ENCODE peak calls at places on chromosomes 11 and 22, in five cellular contexts. E, D, M, B and W are unnamed samples.
A peak's percentile ranks its signal among the peaks of the same experiment; 100 is the strongest.

GRCh38 chr11:46271875-46272815 is 5.3 kb upstream of the CREB3L1 start:
- DNase-seq in E (no peak), D (no peak), M (no peak), B (no peak), W (no peak)

GRCh38 chr11:1741741-1742140 is 8.7 kb downstream of the IFITM10 start:
- DNase-seq in E (no peak), D (peak; percentile 36), M (no peak), B (no peak), W (peak; percentile 38)

GRCh38 chr11:67255353-67255752 is 10.9 kb upstream of the GRK2 start:
- DNase-seq in E (no peak), D (no peak), M (no peak), B (peak; percentile 35), W (peak; percentile 44)

GRCh38 chr11:79375818-79376550 is 64.8 kb downstream of the TENM4 start:
- DNase-seq in E (no peak), D (no peak), M (no peak), B (no peak), W (no peak)

GRCh38 chr22:45310331-45311032 is 748 bp downstream of the FAM118A start:
- DNase-seq in E (no peak), D (no peak), M (no peak), B (peak; percentile 79), W (no peak)

GRCh38 chr11:1852885-1853284 is at the start of gene LSP1:
- DNase-seq in E (peak; percentile 84), D (no peak), M (no peak), B (peak; percentile 77), W (no peak)

GRCh38 chr11:130999992-131000770 is 83.9 kb upstream of the SNX19 start:
- DNase-seq in E (no peak), D (no peak), M (peak; percentile 88), B (no peak), W (no peak)

GRCh38 chr11:115333106-115333505 is 171.1 kb downstream of the CADM1 start:
- DNase-seq in E (no peak), D (no peak), M (no peak), B (no peak), W (no peak)

GRCh38 chr11:116035972-116036371 is 531.8 kb upstream of the CADM1 start:
- DNase-seq in E (no peak), D (no peak), M (no peak), B (no peak), W (no peak)

GRCh38 chr11:70184396-70184795 is 18.7 kb upstream of the FADD start:
- DNase-seq in E (no peak), D (no peak), M (no peak), B (no peak), W (no peak)

GRCh38 chr11:28627690-28628255 is 519.6 kb downstream of the METTL15 start:
- DNase-seq in E (no peak), D (no peak), M (no peak), B (no peak), W (no peak)

GRCh38 chr11:67313125-67313890 is 10.0 kb downstream of the SSH3 start:
- DNase-seq in E (no peak), D (no peak), M (no peak), B (no peak), W (no peak)

GRCh38 chr22:50011447-50012200 is 941 bp downstream of the IL17REL start:
- DNase-seq in E (no peak), D (no peak), M (no peak), B (peak; percentile 47), W (no peak)

GRCh38 chr22:28052818-28053217 is 133.8 kb upstream of the PITPNB start:
- DNase-seq in E (no peak), D (no peak), M (no peak), B (no peak), W (no peak)

GRCh38 chr11:46120711-46121327 is 435 bp downstream of the PHF21A start:
- DNase-seq in E (no peak), D (no peak), M (no peak), B (no peak), W (peak; percentile 59)

GRCh38 chr22:38304526-38304925 is 12.7 kb downstream of the CSNK1E start:
- DNase-seq in E (no peak), D (no peak), M (no peak), B (no peak), W (no peak)

GRCh38 chr11:46250071-46251052 is 27.1 kb upstream of the CREB3L1 start:
- DNase-seq in E (no peak), D (no peak), M (no peak), B (no peak), W (no peak)

GRCh38 chr11:12587333-12587997 is 86.8 kb upstream of the TEAD1 start:
- DNase-seq in E (no peak), D (no peak), M (peak; percentile 38), B (no peak), W (no peak)

GRCh38 chr11:17391493-17392355 is 3.3 kb upstream of the KCNJ11 start:
- DNase-seq in E (no peak), D (no peak), M (no peak), B (no peak), W (no peak)

GRCh38 chr11:83326326-83326725 is 40.2 kb upstream of the CCDC90B start:
- DNase-seq in E (no peak), D (no peak), M (no peak), B (no peak), W (no peak)

GRCh38 chr11:12640926-12641849 is 33.0 kb upstream of the TEAD1 start:
- DNase-seq in E (no peak), D (no peak), M (no peak), B (no peak), W (no peak)

GRCh38 chr11:65912840-65913239 is 6.0 kb downstream of the C11orf68 start:
- DNase-seq in E (no peak), D (no peak), M (no peak), B (no peak), W (no peak)

GRCh38 chr11:61701298-61701993 is 21.3 kb downstream of the DAGLA start:
- DNase-seq in E (no peak), D (no peak), M (no peak), B (no peak), W (no peak)

GRCh38 chr11:63915961-63916836 is 765 bp downstream of the RCOR2 start:
- DNase-seq in E (no peak), D (no peak), M (no peak), B (peak; percentile 86), W (no peak)

GRCh38 chr11:2975594-2975993 is 16.5 kb downstream of the NAP1L4 start:
- DNase-seq in E (peak; percentile 43), D (no peak), M (no peak), B (no peak), W (no peak)

GRCh38 chr11:32772731-32773130 is 21.7 kb downstream of the CCDC73 start:
- DNase-seq in E (no peak), D (no peak), M (no peak), B (no peak), W (no peak)

GRCh38 chr11:10798330-10798980 is 10.3 kb downstream of the EIF4G2 start:
- DNase-seq in E (no peak), D (no peak), M (no peak), B (no peak), W (no peak)

GRCh38 chr22:37077802-37078448 is 26.4 kb downstream of the KCTD17 start:
- DNase-seq in E (peak; percentile 79), D (no peak), M (no peak), B (no peak), W (peak; percentile 69)

GRCh38 chr22:20087319-20088262 is 7.5 kb downstream of the DGCR8 start:
- DNase-seq in E (no peak), D (no peak), M (no peak), B (no peak), W (no peak)

GRCh38 chr22:31277741-31278642 is 14.3 kb downstream of the PIK3IP1 start:
- DNase-seq in E (no peak), D (no peak), M (no peak), B (no peak), W (no peak)